ENCODE peak calls at places on chromosomes 5 and 9, in nine cellular contexts. W is left ventricle myocardium inferior; J is stimulated activated CD8-positive, alpha-beta memory T cell treated with anti-CD3 and anti-CD28 coated beads, Interleukin-12 subunit alpha, Interleukin-12 subunit beta, amount 100 ng/mL, for 1 hour; D is NCI-H1092; P is HCEC 1CT; Q is ACHN; I is AG08395; M is NCI-H1436; A is neural crest cell. V is an unnamed sample.

GRCh38 chr5:123705741-123706140 is 193.8 kb downstream of the CSNK1G3 start:
- DNase-seq in W (no peak), J (no peak), D (no peak), P (peak), Q (no peak), I (peak), M (no peak), A (no peak), V (no peak)

GRCh38 chr5:99060306-99061261 is 131.8 kb upstream of the CHD1 start:
- DNase-seq in W (peak), J (peak), D (peak), P (peak), Q (peak), I (peak), M (peak), A (peak), V (peak)

GRCh38 chr9:120913673-120914266 is 12.8 kb downstream of the TRAF1 start:
- DNase-seq in W (no peak), J (no peak), D (no peak), P (no peak), Q (peak), I (no peak), M (no peak), A (peak), V (no peak)

GRCh38 chr9:34047864-34048729 is 590 bp downstream of the UBAP2 start:
- DNase-seq in W (peak), J (peak), D (peak), P (peak), Q (peak), I (peak), M (peak), A (peak), V (peak)

GRCh38 chr9:38017149-38017884 is 51.7 kb downstream of the SHB start:
- DNase-seq in W (peak), J (no peak), D (no peak), P (peak), Q (peak), I (peak), M (no peak), A (peak), V (peak)

GRCh38 chr5:102903074-102903871 is 148.2 kb downstream of the PAM start:
- DNase-seq in W (no peak), J (no peak), D (no peak), P (peak), Q (no peak), I (no peak), M (no peak), A (no peak), V (no peak)

GRCh38 chr5:17228833-17229291 is 11.4 kb downstream of the BASP1 start:
- DNase-seq in W (no peak), J (no peak), D (no peak), P (peak), Q (no peak), I (peak), M (no peak), A (no peak), V (no peak)

GRCh38 chr9:107491081-107492053 is 1.8 kb upstream of the KLF4 start:
- DNase-seq in W (peak), J (no peak), D (peak), P (no peak), Q (no peak), I (no peak), M (no peak), A (no peak), V (peak)

GRCh38 chr5:94674841-94675382 is 56.4 kb downstream of the SLF1 start:
- DNase-seq in W (no peak), J (no peak), D (no peak), P (peak), Q (peak), I (no peak), M (no peak), A (no peak), V (no peak)

GRCh38 chr9:118761016-118761790 is 608.0 kb downstream of the BRINP1 start:
- DNase-seq in W (no peak), J (no peak), D (no peak), P (no peak), Q (no peak), I (no peak), M (no peak), A (no peak), V (no peak)

GRCh38 chr5:19175776-19176570 is 812.0 kb downstream of the CDH18 start:
- DNase-seq in W (no peak), J (no peak), D (no peak), P (no peak), Q (no peak), I (no peak), M (no peak), A (no peak), V (no peak)

GRCh38 chr5:95959964-95960801 is 1.5 kb downstream of the ELL2 start:
- DNase-seq in W (no peak), J (no peak), D (no peak), P (peak), Q (peak), I (no peak), M (no peak), A (no peak), V (no peak)

GRCh38 chr5:144951001-144951400 is 780.3 kb downstream of the KCTD16 start:
- DNase-seq in W (no peak), J (no peak), D (no peak), P (no peak), Q (no peak), I (no peak), M (no peak), A (no peak), V (no peak)

GRCh38 chr9:20591223-20591622 is 31.1 kb downstream of the MLLT3 start:
- DNase-seq in W (no peak), J (no peak), D (no peak), P (peak), Q (no peak), I (no peak), M (no peak), A (no peak), V (no peak)

GRCh38 chr5:57111993-57112392 is 61.9 kb upstream of the GPBP1 start:
- DNase-seq in W (no peak), J (no peak), D (no peak), P (no peak), Q (no peak), I (no peak), M (no peak), A (no peak), V (no peak)

GRCh38 chr9:99231708-99232107 is 9.6 kb downstream of the SEC61B start:
- DNase-seq in W (no peak), J (no peak), D (no peak), P (peak), Q (peak), I (peak), M (peak), A (peak), V (no peak)

GRCh38 chr5:178284095-178284675 is 51.6 kb upstream of the PHYKPL start:
- DNase-seq in W (no peak), J (no peak), D (no peak), P (no peak), Q (peak), I (no peak), M (no peak), A (peak), V (no peak)

GRCh38 chr5:168976311-168976893 is 324.5 kb downstream of the SLIT3 start:
- DNase-seq in W (no peak), J (no peak), D (no peak), P (no peak), Q (no peak), I (peak), M (no peak), A (no peak), V (no peak)

GRCh38 chr9:130934702-130935659 is 4.1 kb downstream of the FIBCD1 start:
- DNase-seq in W (no peak), J (no peak), D (no peak), P (no peak), Q (no peak), I (no peak), M (no peak), A (no peak), V (no peak)

GRCh38 chr9:108049026-108049591 is 559.5 kb upstream of the KLF4 start:
- DNase-seq in W (no peak), J (no peak), D (no peak), P (peak), Q (peak), I (peak), M (no peak), A (no peak), V (no peak)

GRCh38 chr9:132125361-132125760 is 36.5 kb upstream of the NTNG2 start:
- DNase-seq in W (no peak), J (no peak), D (no peak), P (no peak), Q (no peak), I (no peak), M (no peak), A (no peak), V (no peak)

GRCh38 chr9:16964228-16964627 is 93.8 kb upstream of the BNC2 start:
- DNase-seq in W (no peak), J (no peak), D (no peak), P (peak), Q (no peak), I (peak), M (no peak), A (no peak), V (no peak)

GRCh38 chr5:1523793-1524480 is at the start of gene LPCAT1:
- DNase-seq in W (peak), J (peak), D (peak), P (peak), Q (peak), I (peak), M (peak), A (peak), V (peak)

GRCh38 chr9:33472171-33472920 is 1.4 kb downstream of the NOL6 start:
- DNase-seq in W (no peak), J (no peak), D (no peak), P (no peak), Q (no peak), I (no peak), M (no peak), A (no peak), V (no peak)

V was measured in sciatic nerve.